ENCODE peak calls at places on chromosome 3, in five cellular contexts. N is fibroblast of lung, F is psoas muscle, Y is omental fat pad, E is COR-L47. T is an unnamed sample.
A peak's percentile ranks its signal among the peaks of the same experiment; 100 is the strongest.

GRCh38 chr3:60269377-60269776 is 981.9 kb downstream of the FHIT start:
- DNase-seq in E (no peak), N (peak; percentile 70), F (no peak), Y (no peak), T (no peak)

GRCh38 chr3:183298708-183299153 is 45.7 kb downstream of the B3GNT5 start:
- DNase-seq in N (peak; percentile 94), Y (no peak), F (peak; percentile 91), E (peak; percentile 87), T (no peak)

GRCh38 chr3:114299421-114299820 is 5.6 kb downstream of the TIGIT start:
- DNase-seq in Y (no peak), E (peak; percentile 30), F (no peak), N (no peak), T (no peak)

GRCh38 chr3:194134231-194134756 is 1.7 kb upstream of the HES1 start:
- DNase-seq in E (peak; percentile 63), F (peak; percentile 83), N (peak; percentile 87), Y (no peak), T (no peak)

GRCh38 chr3:111538687-111539086 is 3.3 kb upstream of the CD96 start:
- DNase-seq in F (no peak), E (no peak), Y (no peak), N (peak; percentile 78), T (no peak)

GRCh38 chr3:18891641-18892040 is 256.7 kb upstream of the KCNH8 start:
- DNase-seq in F (no peak), N (no peak), Y (no peak), E (no peak), T (no peak)

GRCh38 chr3:28317438-28318022 is 31.0 kb upstream of the ZCWPW2 start:
- DNase-seq in F (no peak), E (peak; percentile 33), Y (no peak), N (peak; percentile 29), T (no peak)

GRCh38 chr3:27326211-27326948 is 42.8 kb downstream of the NEK10 start:
- DNase-seq in F (peak; percentile 56), E (no peak), N (peak; percentile 93), Y (no peak), T (no peak)

GRCh38 chr3:42192334-42193200 is 73.4 kb downstream of the CCK start:
- DNase-seq in F (no peak), Y (no peak), N (peak; percentile 45), E (no peak), T (no peak)

T was measured in nucleus accumbens.